ENCODE peak calls at places on chromosomes 5 and 9, in six cellular contexts. Z, L, X, T, A and E are unnamed samples.
A peak's percentile ranks its signal among the peaks of the same experiment; 100 is the strongest.

GRCh38 chr5:124403281-124403680 is 343.2 kb downstream of the ZNF608 start:
- ATAC-seq in X (no peak), L (no peak), T (no peak), A (no peak), Z (no peak), E (no peak)

GRCh38 chr9:96884443-96884842 is 30.1 kb upstream of the ZNF782 start:
- ATAC-seq in T (peak; percentile 44), L (peak; percentile 73), Z (no peak), A (peak; percentile 76), X (no peak), E (no peak)

GRCh38 chr5:84088996-84089395 is 295.7 kb downstream of the EDIL3 start:
- ATAC-seq in A (peak; percentile 60), Z (peak; percentile 71), X (no peak), T (no peak), L (peak; percentile 15), E (no peak)

GRCh38 chr5:93676707-93677106 is 64.7 kb downstream of the POU5F2 start:
- ATAC-seq in L (no peak), X (no peak), Z (peak; percentile 32), T (no peak), A (no peak), E (no peak)

GRCh38 chr5:118698774-118699173 is 289.6 kb downstream of the DTWD2 start:
- ATAC-seq in T (no peak), X (no peak), A (no peak), L (no peak), Z (peak; percentile 52), E (no peak)

GRCh38 chr5:95086932-95087818 is 197.7 kb downstream of the MCTP1 start:
- ATAC-seq in Z (peak; percentile 75), A (no peak), L (no peak), T (no peak), X (peak; percentile 65), E (peak; percentile 25)

GRCh38 chr9:34651876-34652602 is at the start of gene IL11RA:
- ATAC-seq in Z (peak; percentile 78), A (peak; percentile 94), T (peak; percentile 89), X (peak; percentile 93), L (peak; percentile 84), E (peak; percentile 92)

GRCh38 chr5:80739057-80739456 is 84.3 kb upstream of the DHFR start:
- ATAC-seq in T (no peak), A (no peak), Z (no peak), X (no peak), L (no peak), E (no peak)

GRCh38 chr5:172797800-172798199 is 26.8 kb upstream of the DUSP1 start:
- ATAC-seq in X (no peak), L (peak; percentile 77), T (no peak), A (no peak), Z (peak; percentile 42), E (no peak)

GRCh38 chr9:128344931-128345605 is 4.7 kb downstream of the SLC27A4 start:
- ATAC-seq in Z (no peak), X (no peak), A (no peak), L (no peak), T (no peak), E (no peak)
- TF ChIP-seq CTCF in Z (no peak), X (no peak), A (no peak), L (no peak), T (no peak), E (no peak)

DNA sequence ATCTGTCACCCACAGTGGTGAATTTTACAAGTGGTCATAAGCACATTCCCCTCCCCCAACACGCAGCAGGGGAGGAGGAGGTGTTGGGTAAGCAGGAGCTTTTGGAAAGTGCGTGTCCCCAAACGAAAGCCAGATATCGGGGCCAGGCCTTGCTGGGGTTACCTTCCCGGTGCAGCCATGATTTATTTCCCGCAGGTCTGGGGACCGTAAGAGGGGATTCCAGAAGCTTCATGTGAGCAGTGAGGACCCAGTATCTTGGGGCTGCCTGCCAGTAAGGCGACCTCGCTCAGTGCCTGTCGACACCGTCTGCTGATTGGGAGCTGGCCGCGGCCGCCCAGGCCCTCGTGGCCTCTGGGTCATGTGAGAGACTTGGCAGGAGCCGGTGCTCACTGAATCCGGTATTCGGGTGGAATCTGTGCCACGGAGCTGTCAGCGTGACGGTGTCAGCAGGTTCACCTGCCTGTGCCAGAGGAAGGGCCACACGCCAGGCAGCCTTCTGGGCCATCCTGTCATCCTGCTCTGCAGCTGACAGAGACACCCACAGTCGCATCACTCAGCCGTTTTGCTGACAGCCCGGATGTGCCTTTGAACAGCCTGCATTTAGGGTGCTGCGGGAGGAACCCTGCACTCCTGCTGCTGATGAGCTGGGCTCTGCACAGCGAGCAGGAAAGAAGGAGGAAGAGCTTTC is 37.3 kb downstream of the SEC61B start:
- ATAC-seq in T (peak; percentile 81), A (no peak), Z (no peak), L (peak; percentile 83), X (peak; percentile 91), E (peak; percentile 92)
- TF ChIP-seq EP300 in T (no peak), A (no peak), Z (no peak), L (no peak), X (no peak), E (no peak)

GRCh38 chr9:21589344-21590056 is 107.4 kb upstream of the IFNE start:
- ATAC-seq in T (no peak), L (no peak), X (no peak), Z (no peak), A (peak; percentile 52), E (no peak)

GRCh38 chr9:21590058-21590996 is 108.2 kb upstream of the IFNE start:
- ATAC-seq in Z (no peak), L (no peak), A (peak; percentile 6), X (no peak), T (no peak), E (no peak)

GRCh38 chr9:21584890-21585289 is 102.8 kb upstream of the IFNE start:
- ATAC-seq in T (no peak), A (no peak), Z (no peak), X (no peak), L (no peak), E (no peak)

GRCh38 chr9:21583628-21584027 is 101.5 kb upstream of the IFNE start:
- ATAC-seq in T (no peak), A (no peak), Z (no peak), L (no peak), X (no peak), E (no peak)

DNA sequence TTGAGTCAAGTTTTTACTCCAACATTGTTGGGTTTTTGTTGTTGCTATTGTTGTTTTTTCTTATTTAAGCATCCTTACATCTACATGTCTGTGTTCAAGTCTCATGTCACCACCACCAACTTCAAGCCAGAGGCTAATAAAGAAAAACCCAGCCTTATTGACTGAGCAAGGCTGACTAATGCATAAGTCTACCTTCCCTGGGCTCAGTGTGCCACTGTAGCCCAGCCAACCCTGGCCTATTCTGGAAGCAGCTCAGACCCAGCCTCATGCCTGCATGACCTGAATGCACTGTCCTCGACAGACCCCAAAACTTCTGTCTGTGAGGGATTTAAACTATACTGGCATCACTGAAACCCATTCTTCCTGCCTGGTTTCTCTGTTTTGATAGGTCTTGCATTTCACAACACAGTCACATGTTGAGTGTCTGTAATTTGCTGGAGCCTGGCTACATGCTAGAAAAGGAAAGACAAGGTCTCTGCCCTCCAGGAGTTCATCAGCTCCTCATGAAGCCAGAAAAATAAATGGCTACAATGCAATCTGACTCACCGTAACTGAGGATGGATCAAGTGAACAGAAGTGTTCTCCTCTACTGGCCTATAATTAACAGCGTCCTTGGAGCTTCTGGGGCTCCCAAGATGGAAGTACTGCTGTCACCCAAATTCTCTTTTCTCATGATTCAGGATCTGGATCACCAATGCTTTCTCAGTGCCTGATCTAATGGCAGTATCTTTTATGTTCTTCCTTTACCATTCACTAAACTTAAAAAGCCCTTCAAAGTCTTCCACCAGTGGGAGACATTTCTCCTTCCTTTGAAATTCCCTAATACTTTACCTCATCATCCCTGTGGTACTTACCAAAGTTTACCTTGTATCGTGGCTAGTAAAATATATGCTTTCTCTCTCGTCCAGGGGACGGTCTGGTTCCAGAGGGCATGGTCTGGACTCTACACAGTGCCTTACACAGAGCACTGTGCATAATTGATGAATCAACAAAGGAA is 103.9 kb upstream of the IFNE start:
- ATAC-seq in T (no peak), A (peak; percentile 4), Z (no peak), X (no peak), L (no peak), E (no peak)
- TF ChIP-seq CTCF in T (no peak), A (peak; percentile 57), Z (no peak), X (no peak), L (no peak), E (no peak)

DNA sequence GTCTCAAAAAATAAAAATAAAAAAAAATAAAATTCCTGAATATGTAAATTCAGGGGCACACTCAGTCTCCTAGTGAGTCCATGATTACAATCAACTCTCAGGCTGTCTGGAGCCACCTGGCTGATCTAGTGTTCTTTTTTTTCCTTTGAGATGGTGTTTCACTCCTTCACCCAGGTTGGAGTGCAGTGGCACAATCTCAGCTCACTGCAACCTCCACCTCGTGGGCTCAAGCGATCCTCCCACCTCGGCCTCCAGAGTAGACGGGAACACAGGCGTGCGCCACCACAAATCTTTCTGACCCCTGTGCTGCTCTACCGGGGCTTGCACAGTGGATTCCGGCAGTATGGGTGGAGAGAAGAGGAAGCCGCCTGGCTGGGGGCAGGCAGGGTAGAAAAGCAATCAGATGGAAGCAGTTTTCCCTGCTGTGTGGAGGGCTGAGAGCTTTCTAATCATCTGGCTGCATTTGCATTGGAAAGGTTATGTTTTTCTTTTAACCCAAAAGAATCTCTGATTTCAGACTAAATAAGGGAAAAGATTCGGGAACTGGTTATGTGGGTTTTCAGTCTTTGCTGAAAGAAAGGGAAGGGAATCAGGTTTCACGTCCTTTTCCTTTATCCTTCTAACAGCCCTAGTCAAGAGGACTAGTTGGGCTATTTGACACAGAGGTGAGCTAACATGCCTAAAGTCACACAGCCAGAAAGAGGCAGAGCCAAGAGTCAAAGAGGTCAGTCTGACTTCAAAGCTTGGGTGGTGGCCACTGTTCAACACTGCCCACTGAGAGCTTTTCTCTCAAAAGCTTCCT is 26.3 kb upstream of the CORO2A start:
- ATAC-seq in A (no peak), L (no peak), Z (no peak), T (no peak), X (peak; percentile 16), E (no peak)
- TF ChIP-seq EP300 in A (no peak), L (no peak), Z (no peak), T (no peak), X (no peak), E (no peak)

DNA sequence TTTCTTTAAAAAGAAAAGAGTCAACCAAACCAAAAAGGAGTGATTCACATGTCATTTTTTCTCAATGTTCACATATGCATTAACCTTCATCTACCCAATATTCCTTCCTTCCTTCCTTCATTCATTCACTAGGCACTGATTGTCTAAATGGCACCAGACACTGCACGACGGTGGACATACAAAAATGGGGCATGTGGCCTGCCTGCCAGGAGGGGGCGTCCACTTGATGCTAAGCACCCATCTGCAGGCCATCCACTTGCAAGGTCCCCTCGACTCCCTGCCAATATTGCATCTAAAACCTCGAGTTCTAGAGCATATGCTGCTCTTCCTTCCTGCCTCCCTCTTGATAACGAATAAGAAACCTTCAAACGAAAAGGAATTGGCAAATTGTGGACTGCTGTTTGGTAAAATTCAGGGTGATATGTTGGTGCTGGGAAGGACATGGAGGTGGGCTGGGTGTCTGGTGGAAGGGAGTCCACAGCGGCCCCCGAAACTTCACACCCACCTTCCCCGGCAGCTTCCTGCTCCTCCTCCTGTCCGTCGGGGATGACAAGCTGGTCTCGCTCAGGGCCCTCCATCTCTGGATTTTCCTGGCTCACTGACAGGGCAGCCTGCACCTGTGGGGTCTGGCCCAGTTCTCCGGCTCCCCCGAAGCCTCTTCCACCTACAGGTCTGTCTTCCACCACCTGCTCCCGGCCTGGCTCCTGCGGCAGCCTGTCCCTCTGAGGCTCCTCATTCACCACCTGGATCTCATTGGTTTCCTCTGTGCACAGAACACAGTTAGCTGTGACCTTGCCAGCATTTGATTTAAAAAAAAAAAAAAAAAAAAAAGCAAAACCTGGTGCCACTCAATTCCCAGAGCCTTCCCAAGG is 64.3 kb downstream of the GOLM1 start:
- ATAC-seq in T (peak; percentile 93), X (no peak), Z (peak; percentile 74), A (peak; percentile 93), L (peak; percentile 91), E (no peak)
- TF ChIP-seq CTCF in T (peak; percentile 76), X (no peak), Z (peak; percentile 37), A (peak; percentile 71), L (peak; percentile 77), E (peak; percentile 24)